ENCODE peak calls at places on chromosomes 6 and 20, in six cellular contexts. One of them, this sample, is unnamed.

GRCh38 chr6:40956871-40957270 is 82.2 kb downstream of the UNC5CL start:
- DNase-seq in renal cortical epithelial cell: peak; percentile 97
- DNase-seq in SHP77 treated with DMSO at 0.1 percent for 48 hours: no peak
- DNase-seq in immature natural killer cell: no peak
- DNase-seq in GM04504: no peak
- DNase-seq in mesendoderm: no peak
- DNase-seq in this sample: no peak

GRCh38 chr6:133991096-133991593 is 38.1 kb downstream of the TBPL1 start:
- DNase-seq in renal cortical epithelial cell: peak; percentile 85
- DNase-seq in SHP77 treated with DMSO at 0.1 percent for 48 hours: no peak
- DNase-seq in immature natural killer cell: no peak
- DNase-seq in GM04504: peak; percentile 48
- DNase-seq in mesendoderm: peak; percentile 39
- DNase-seq in this sample: no peak

GRCh38 chr20:34302312-34302722 is 838 bp downstream of the AHCY start:
- DNase-seq in renal cortical epithelial cell: peak; percentile 27
- DNase-seq in SHP77 treated with DMSO at 0.1 percent for 48 hours: no peak
- DNase-seq in immature natural killer cell: no peak
- DNase-seq in GM04504: peak; percentile 14
- DNase-seq in mesendoderm: no peak
- DNase-seq in this sample: no peak

GRCh38 chr20:12695937-12696336 is 312.8 kb upstream of the SPTLC3 start:
- DNase-seq in renal cortical epithelial cell: no peak
- DNase-seq in SHP77 treated with DMSO at 0.1 percent for 48 hours: no peak
- DNase-seq in immature natural killer cell: no peak
- DNase-seq in GM04504: no peak
- DNase-seq in mesendoderm: peak; percentile 25
- DNase-seq in this sample: no peak

GRCh38 chr20:3818155-3819151 is 1.9 kb upstream of the AP5S1 start:
- DNase-seq in renal cortical epithelial cell: peak; percentile 72
- DNase-seq in SHP77 treated with DMSO at 0.1 percent for 48 hours: peak; percentile 89
- DNase-seq in immature natural killer cell: no peak
- DNase-seq in GM04504: peak; percentile 70
- DNase-seq in mesendoderm: peak; percentile 91
- DNase-seq in this sample: peak; percentile 49

GRCh38 chr6:128515550-128516513 is 4.6 kb downstream of the PTPRK start:
- DNase-seq in renal cortical epithelial cell: peak; percentile 48
- DNase-seq in SHP77 treated with DMSO at 0.1 percent for 48 hours: no peak
- DNase-seq in immature natural killer cell: no peak
- DNase-seq in GM04504: no peak
- DNase-seq in mesendoderm: no peak
- DNase-seq in this sample: no peak

GRCh38 chr20:47258745-47259695 is 97.5 kb downstream of the ZMYND8 start:
- DNase-seq in renal cortical epithelial cell: peak; percentile 86
- DNase-seq in SHP77 treated with DMSO at 0.1 percent for 48 hours: no peak
- DNase-seq in immature natural killer cell: no peak
- DNase-seq in GM04504: no peak
- DNase-seq in mesendoderm: no peak
- DNase-seq in this sample: no peak

GRCh38 chr6:121430514-121431460 is 4.7 kb upstream of the GJA1 start:
- DNase-seq in renal cortical epithelial cell: peak; percentile 65
- DNase-seq in SHP77 treated with DMSO at 0.1 percent for 48 hours: no peak
- DNase-seq in immature natural killer cell: no peak
- DNase-seq in GM04504: no peak
- DNase-seq in mesendoderm: peak; percentile 85
- DNase-seq in this sample: no peak

GRCh38 chr6:17115251-17116089 is 13.6 kb downstream of the STMND1 start:
- DNase-seq in renal cortical epithelial cell: peak; percentile 81
- DNase-seq in SHP77 treated with DMSO at 0.1 percent for 48 hours: no peak
- DNase-seq in immature natural killer cell: no peak
- DNase-seq in GM04504: peak; percentile 71
- DNase-seq in mesendoderm: peak; percentile 65
- DNase-seq in this sample: no peak

GRCh38 chr20:4247898-4248858 is 232.8 kb upstream of the RNF24 start:
- DNase-seq in renal cortical epithelial cell: no peak
- DNase-seq in SHP77 treated with DMSO at 0.1 percent for 48 hours: no peak
- DNase-seq in immature natural killer cell: no peak
- DNase-seq in GM04504: no peak
- DNase-seq in mesendoderm: peak; percentile 23
- DNase-seq in this sample: no peak

GRCh38 chr20:62776035-62776691 is 20.1 kb upstream of the MRGBP start:
- DNase-seq in renal cortical epithelial cell: no peak
- DNase-seq in SHP77 treated with DMSO at 0.1 percent for 48 hours: no peak
- DNase-seq in immature natural killer cell: no peak
- DNase-seq in GM04504: no peak
- DNase-seq in mesendoderm: no peak
- DNase-seq in this sample: no peak

GRCh38 chr6:134466751-134467525 is 149.0 kb upstream of the SGK1 start:
- DNase-seq in renal cortical epithelial cell: peak; percentile 52
- DNase-seq in SHP77 treated with DMSO at 0.1 percent for 48 hours: no peak
- DNase-seq in immature natural killer cell: no peak
- DNase-seq in GM04504: no peak
- DNase-seq in mesendoderm: no peak
- DNase-seq in this sample: no peak

GRCh38 chr20:19672498-19672897 is 85.6 kb upstream of the RIN2 start:
- DNase-seq in renal cortical epithelial cell: no peak
- DNase-seq in SHP77 treated with DMSO at 0.1 percent for 48 hours: no peak
- DNase-seq in immature natural killer cell: no peak
- DNase-seq in GM04504: no peak
- DNase-seq in mesendoderm: no peak
- DNase-seq in this sample: no peak

GRCh38 chr6:43269273-43270007 is 26.2 kb downstream of the TTBK1 start:
- DNase-seq in renal cortical epithelial cell: no peak
- DNase-seq in SHP77 treated with DMSO at 0.1 percent for 48 hours: no peak
- DNase-seq in immature natural killer cell: peak; percentile 42
- DNase-seq in GM04504: no peak
- DNase-seq in mesendoderm: no peak
- DNase-seq in this sample: peak; percentile 36

GRCh38 chr6:4435981-4436445 is 300.6 kb upstream of the ECI2 start:
- DNase-seq in renal cortical epithelial cell: no peak
- DNase-seq in SHP77 treated with DMSO at 0.1 percent for 48 hours: no peak
- DNase-seq in immature natural killer cell: no peak
- DNase-seq in GM04504: no peak
- DNase-seq in mesendoderm: no peak
- DNase-seq in this sample: no peak

GRCh38 chr6:142088858-142089216 is 43.9 kb upstream of the GJE1 start:
- DNase-seq in renal cortical epithelial cell: peak; percentile 70
- DNase-seq in SHP77 treated with DMSO at 0.1 percent for 48 hours: no peak
- DNase-seq in immature natural killer cell: no peak
- DNase-seq in GM04504: peak; percentile 9
- DNase-seq in mesendoderm: peak; percentile 65
- DNase-seq in this sample: no peak

GRCh38 chr20:4063631-4064030 is 48.3 kb upstream of the RNF24 start:
- DNase-seq in renal cortical epithelial cell: no peak
- DNase-seq in SHP77 treated with DMSO at 0.1 percent for 48 hours: no peak
- DNase-seq in immature natural killer cell: no peak
- DNase-seq in GM04504: no peak
- DNase-seq in mesendoderm: peak; percentile 67
- DNase-seq in this sample: no peak

GRCh38 chr20:36268501-36269342 is 32.4 kb downstream of the AAR2 start:
- DNase-seq in renal cortical epithelial cell: no peak
- DNase-seq in SHP77 treated with DMSO at 0.1 percent for 48 hours: no peak
- DNase-seq in immature natural killer cell: no peak
- DNase-seq in GM04504: no peak
- DNase-seq in mesendoderm: no peak
- DNase-seq in this sample: no peak

GRCh38 chr20:53643031-53643832 is 49.6 kb upstream of the ZNF217 start:
- DNase-seq in renal cortical epithelial cell: peak; percentile 90
- DNase-seq in SHP77 treated with DMSO at 0.1 percent for 48 hours: no peak
- DNase-seq in immature natural killer cell: peak; percentile 62
- DNase-seq in GM04504: peak; percentile 74
- DNase-seq in mesendoderm: peak; percentile 5
- DNase-seq in this sample: peak; percentile 92

GRCh38 chr20:50286609-50287008 is 96.0 kb downstream of the CEBPB start:
- DNase-seq in renal cortical epithelial cell: peak; percentile 48
- DNase-seq in SHP77 treated with DMSO at 0.1 percent for 48 hours: no peak
- DNase-seq in immature natural killer cell: no peak
- DNase-seq in GM04504: peak; percentile 92
- DNase-seq in mesendoderm: peak; percentile 59
- DNase-seq in this sample: no peak

GRCh38 chr6:134376785-134377184 is 58.9 kb upstream of the SGK1 start:
- DNase-seq in renal cortical epithelial cell: no peak
- DNase-seq in SHP77 treated with DMSO at 0.1 percent for 48 hours: no peak
- DNase-seq in immature natural killer cell: no peak
- DNase-seq in GM04504: no peak
- DNase-seq in mesendoderm: no peak
- DNase-seq in this sample: peak; percentile 22

GRCh38 chr6:57097596-57097995 is 7.6 kb downstream of the ZNF451 start:
- DNase-seq in renal cortical epithelial cell: peak; percentile 7
- DNase-seq in SHP77 treated with DMSO at 0.1 percent for 48 hours: no peak
- DNase-seq in immature natural killer cell: no peak
- DNase-seq in GM04504: peak; percentile 10
- DNase-seq in mesendoderm: no peak
- DNase-seq in this sample: no peak

GRCh38 chr20:59005523-59006166 is 1.4 kb downstream of the CTSZ start:
- DNase-seq in renal cortical epithelial cell: no peak
- DNase-seq in SHP77 treated with DMSO at 0.1 percent for 48 hours: no peak
- DNase-seq in immature natural killer cell: no peak
- DNase-seq in GM04504: no peak
- DNase-seq in mesendoderm: no peak
- DNase-seq in this sample: no peak